ENCODE peak calls at places on chromosomes 16 and 17, in five cellular contexts. F is HepG2, O is GM12878, D is endodermal cell, G is PC-3. K is an unnamed sample.

GRCh38 chr17:20307325-20307910 is 159.9 kb downstream of the LGALS9B start:
- DNase-seq in D (no peak), F (no peak), G (no peak), O (no peak), K (no peak)

GRCh38 chr16:5582529-5582928 is 484.9 kb upstream of the EEF2KMT start:
- DNase-seq in G (no peak), D (no peak), O (no peak), F (no peak), K (no peak)

GRCh38 chr17:61809816-61810392 is 53.4 kb downstream of the BRIP1 start:
- DNase-seq in D (no peak), G (peak; percentile 73), O (no peak), F (no peak), K (peak; percentile 88)

GRCh38 chr16:49183911-49184310 is 97.7 kb downstream of the CBLN1 start:
- DNase-seq in F (peak; percentile 20), G (peak; percentile 52), O (no peak), D (peak; percentile 87), K (no peak)

GRCh38 chr16:80708823-80709222 is 95.6 kb downstream of the CDYL2 start:
- DNase-seq in O (no peak), D (no peak), G (no peak), F (no peak), K (no peak)

GRCh38 chr17:35817196-35817595 is 7.9 kb downstream of the TAF15 start:
- DNase-seq in G (no peak), O (no peak), F (no peak), D (no peak), K (no peak)

GRCh38 chr17:41073676-41074075 is 8.0 kb upstream of the KRTAP2-4 start:
- DNase-seq in D (no peak), F (no peak), O (no peak), G (no peak), K (no peak)

GRCh38 chr17:3575506-3575905 is 17.9 kb upstream of the TRPV3 start:
- DNase-seq in O (no peak), F (no peak), D (no peak), G (peak; percentile 95), K (peak; percentile 20)

GRCh38 chr16:11201498-11202259 is 54.3 kb downstream of the SOCS1 start:
- DNase-seq in F (peak; percentile 67), O (no peak), G (peak; percentile 96), D (peak; percentile 86), K (peak; percentile 63)

GRCh38 chr16:77882359-77882758 is 94.0 kb downstream of the VAT1L start:
- DNase-seq in D (no peak), G (no peak), O (no peak), F (no peak), K (no peak)

GRCh38 chr16:50273888-50274770 is 7.8 kb downstream of the ADCY7 start:
- DNase-seq in D (no peak), G (no peak), F (no peak), O (peak; percentile 64), K (no peak)

DNA sequence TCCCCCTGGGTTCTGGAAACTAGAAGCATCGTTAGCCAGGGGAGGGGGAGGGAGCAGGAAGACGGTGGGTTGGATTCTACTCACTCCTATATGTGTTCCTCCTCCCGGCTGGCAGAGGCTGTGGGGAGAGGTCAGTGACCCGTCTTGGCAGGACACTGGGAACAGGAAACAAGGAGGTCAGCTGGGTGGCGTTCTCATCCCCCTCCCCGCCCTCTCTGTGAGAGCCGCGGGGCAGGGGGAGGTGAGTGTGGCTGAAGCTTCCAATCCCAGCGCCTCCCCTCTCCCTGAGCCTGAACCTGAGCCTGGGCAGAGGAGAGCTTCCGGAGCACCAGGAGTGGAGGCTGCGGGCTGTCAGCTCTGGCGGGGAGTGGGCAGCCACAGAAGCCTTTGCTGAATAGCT is 12.5 kb downstream of the GPRC5C start:
- DNase-seq in F (no peak), O (no peak), G (no peak), D (no peak), K (no peak)
- H3K9ac ChIP-seq in F (no peak overlapping the region), O (no peak overlapping the region), G (no peak overlapping the region), D (no peak overlapping the region), K (no peak overlapping the region)

GRCh38 chr16:66130296-66130910 is 236.1 kb upstream of the CDH5 start:
- DNase-seq in D (peak; percentile 53), O (no peak), G (peak; percentile 43), F (no peak), K (peak; percentile 82)

GRCh38 chr16:66131156-66131807 is 235.2 kb upstream of the CDH5 start:
- DNase-seq in G (peak; percentile 64), D (no peak), F (no peak), O (no peak), K (peak; percentile 41)

GRCh38 chr16:66128363-66128725 is 238.1 kb upstream of the CDH5 start:
- DNase-seq in O (no peak), D (no peak), G (no peak), F (no peak), K (no peak)

GRCh38 chr16:66129196-66129595 is 237.3 kb upstream of the CDH5 start:
- DNase-seq in F (no peak), D (no peak), O (no peak), G (no peak), K (no peak)

DNA sequence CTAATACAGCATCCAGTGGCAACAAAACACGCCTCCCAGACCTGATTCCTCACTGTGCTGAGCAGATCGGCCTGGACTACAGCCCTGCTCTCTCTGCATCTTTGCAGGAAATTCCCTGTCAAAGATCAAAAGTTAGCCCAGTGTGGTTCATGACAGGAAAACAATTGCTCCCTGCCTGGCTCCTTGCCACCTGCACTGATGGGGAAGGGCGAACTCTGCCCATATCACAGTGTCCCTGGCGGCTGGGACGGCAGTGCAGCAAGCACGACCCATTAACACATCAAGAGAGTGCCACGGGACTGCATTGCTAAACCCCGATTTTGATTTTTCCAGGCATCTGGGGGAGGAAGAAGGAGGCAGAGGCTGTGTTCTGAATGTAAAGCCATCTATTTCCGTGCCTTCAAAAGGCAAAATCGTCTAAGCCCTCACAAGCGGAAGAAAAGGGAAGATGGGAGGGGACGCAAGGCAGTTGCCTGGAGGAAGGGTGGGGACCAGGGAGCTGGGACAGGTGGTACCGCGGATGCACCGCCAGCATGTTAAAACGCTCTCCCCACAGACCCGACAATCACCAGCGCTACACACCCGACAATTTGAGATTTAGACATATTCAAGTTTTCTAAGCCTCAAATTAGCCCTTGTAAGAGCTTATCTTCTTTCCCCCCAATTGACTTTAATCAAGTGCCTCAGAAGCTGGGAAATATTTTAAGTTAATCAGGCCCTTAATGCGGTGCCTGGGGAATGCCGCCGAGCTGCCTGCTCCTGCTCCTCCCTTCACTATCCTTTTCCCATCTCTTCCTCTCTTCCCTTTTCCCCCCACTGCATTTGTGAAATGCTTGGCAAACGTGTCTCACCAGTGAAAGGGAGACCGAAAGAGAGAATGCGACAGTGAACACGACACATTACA is 238.8 kb upstream of the CDH5 start:
- DNase-seq in G (peak; percentile 23), F (no peak), D (peak; percentile 79), O (no peak), K (no peak)
- H3K4me3 ChIP-seq in G (no peak overlapping the region), F (no peak overlapping the region), D (no peak overlapping the region), O (no peak overlapping the region), K (peak overlapping the region; percentile 55)

DNA sequence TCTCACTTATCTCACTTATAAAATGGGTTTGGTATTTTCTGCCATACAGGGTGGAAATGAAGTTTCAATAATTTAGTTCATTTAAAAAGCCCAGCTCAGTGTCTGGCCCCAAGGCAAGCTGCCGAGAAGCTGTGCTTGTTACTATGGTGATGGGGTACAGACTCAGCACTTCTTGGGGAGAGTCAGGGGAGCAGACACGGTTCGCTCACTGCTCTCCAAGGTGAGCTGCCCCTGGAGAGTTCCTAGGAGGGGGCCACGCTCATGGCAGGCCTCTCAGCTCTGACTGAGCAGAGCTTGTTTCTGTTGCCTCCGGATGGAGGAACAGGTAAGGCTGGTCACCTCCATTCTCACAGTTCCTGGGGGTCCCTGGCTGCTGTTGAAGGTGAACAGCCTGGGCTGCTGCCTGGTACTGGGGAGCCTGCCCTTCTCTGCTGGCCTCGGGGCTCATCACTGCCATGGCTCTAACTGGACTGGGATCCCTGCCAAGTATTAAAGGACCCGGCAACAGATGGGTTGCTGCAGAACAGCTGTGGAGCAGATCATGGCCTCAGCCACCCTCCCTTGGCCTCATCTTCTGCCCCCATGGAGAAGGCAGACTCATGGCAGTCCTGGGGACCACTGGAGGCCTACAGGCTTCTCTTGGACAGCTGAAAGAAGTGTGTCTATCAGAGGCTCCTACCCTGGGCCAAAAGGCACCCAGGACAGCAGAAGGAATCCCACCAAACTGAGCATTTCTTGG is 25.8 kb upstream of the SPATA32 start:
- DNase-seq in O (no peak), G (no peak), F (no peak), D (no peak), K (peak; percentile 32)
- H3K4me1 ChIP-seq in O (peaks cover 26% of the 10 kb centered on the region), G (peaks cover 4% of the 10 kb centered on the region), F (peaks cover 6% of the 10 kb centered on the region), D (no peaks in the 10 kb centered on the region), K (peaks cover 18% of the 10 kb centered on the region)

GRCh38 chr16:56226187-56226586 is 34.9 kb downstream of the GNAO1 start:
- DNase-seq in F (no peak), D (no peak), O (no peak), G (no peak), K (peak; percentile 38)

GRCh38 chr16:56226840-56227525 is 35.7 kb downstream of the GNAO1 start:
- DNase-seq in G (no peak), F (no peak), O (no peak), D (no peak), K (no peak)

GRCh38 chr16:56225013-56225742 is 33.9 kb downstream of the GNAO1 start:
- DNase-seq in D (no peak), O (no peak), F (no peak), G (no peak), K (no peak)

GRCh38 chr16:56228476-56228875 is 37.2 kb downstream of the GNAO1 start:
- DNase-seq in F (no peak), D (no peak), G (no peak), O (no peak), K (no peak)

GRCh38 chr16:56227936-56228335 is 36.6 kb downstream of the GNAO1 start:
- DNase-seq in F (no peak), G (no peak), O (no peak), D (no peak), K (no peak)
- H3K9ac ChIP-seq in F (no peak overlapping the region), G (no peak overlapping the region), O (no peak overlapping the region), D (no peak overlapping the region), K (no peak overlapping the region)

DNA sequence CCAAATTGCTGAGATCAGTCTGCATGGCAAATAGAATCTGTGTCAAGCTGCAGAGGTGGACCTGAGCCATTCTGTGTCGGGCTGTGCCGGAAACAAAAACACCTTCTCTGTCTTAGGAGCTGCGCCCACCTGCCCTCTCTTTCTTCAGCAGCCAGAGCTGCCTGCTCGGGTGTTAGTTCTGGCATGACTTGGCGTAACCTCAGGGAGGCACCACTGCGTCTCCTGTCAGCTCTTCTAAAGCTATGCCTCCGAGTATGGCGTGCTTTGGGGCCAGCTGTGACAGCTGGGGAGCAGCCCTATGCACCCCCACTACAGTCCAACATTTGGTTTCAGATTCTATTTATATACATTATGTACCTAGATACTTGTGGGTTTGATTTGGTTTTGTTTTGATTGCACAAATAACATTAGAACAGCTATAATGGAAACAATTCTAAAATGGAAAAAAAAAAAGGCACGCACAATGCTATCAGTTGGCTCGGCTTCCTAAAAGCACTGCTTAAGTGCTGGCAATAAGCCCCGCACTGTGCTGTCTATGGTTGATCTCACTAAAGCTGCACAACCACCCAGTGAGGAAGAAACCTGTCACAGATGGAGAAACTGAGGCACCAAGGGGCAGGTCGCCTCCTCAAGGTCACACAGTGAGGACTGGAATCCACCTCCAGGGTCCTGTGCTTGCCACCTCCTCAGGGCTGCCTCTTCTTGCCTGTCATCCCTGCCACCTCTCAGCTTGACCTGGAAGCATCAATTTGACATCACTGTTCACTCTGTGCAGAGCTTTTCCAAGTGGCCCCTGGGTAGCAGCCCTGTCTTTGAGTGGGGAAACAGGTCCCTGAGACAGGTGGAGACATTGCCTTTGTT is 18.7 kb upstream of the ADGRG1 start:
- DNase-seq in G (no peak), F (no peak), O (peak; percentile 83), D (peak; percentile 38), K (no peak)
- H3K4me3 ChIP-seq in G (no peak overlapping the region), F (no peak overlapping the region), O (peak overlapping the region; percentile 30), D (no peak overlapping the region), K (no peak overlapping the region)